ENCODE peak calls at places on chromosomes 13 and 19, in six cellular contexts. C is choroid plexus epithelial cell, Q is left lung, V is lung, L is A549, D is IMR-90. K is an unnamed sample.

GRCh38 chr13:42574435-42575311 is 721 bp downstream of the TNFSF11 start:
- DNase-seq in V (no peak), D (no peak), Q (peak; percentile 66), L (no peak), C (peak; percentile 30), K (no peak)

GRCh38 chr13:77919351-77920294 is 992 bp upstream of the EDNRB start:
- DNase-seq in C (peak; percentile 34), L (no peak), V (peak; percentile 39), D (peak; percentile 15), Q (peak; percentile 83), K (no peak)

GRCh38 chr13:43289458-43290255 is 266.3 kb downstream of the DNAJC15 start:
- DNase-seq in C (peak; percentile 16), L (no peak), Q (no peak), V (no peak), D (peak; percentile 27), K (peak; percentile 39)

GRCh38 chr19:10812902-10813404 is 23.1 kb downstream of the TMED1 start:
- DNase-seq in V (peak; percentile 51), Q (peak; percentile 86), D (peak; percentile 97), C (peak; percentile 96), L (peak; percentile 71), K (peak; percentile 98)

GRCh38 chr13:29858667-29859066 is 8.2 kb upstream of the UBL3 start:
- DNase-seq in C (no peak), Q (no peak), L (no peak), V (no peak), D (peak; percentile 59), K (no peak)

GRCh38 chr13:79589605-79590511 is 108.9 kb downstream of the NDFIP2 start:
- DNase-seq in C (no peak), V (no peak), D (no peak), L (no peak), Q (no peak), K (peak; percentile 36)

GRCh38 chr13:46571189-46571901 is 18.4 kb downstream of the LRCH1 start:
- DNase-seq in D (peak; percentile 76), V (no peak), L (peak; percentile 8), C (peak; percentile 59), Q (no peak), K (peak; percentile 72)

GRCh38 chr19:19468424-19469050 is 46.8 kb downstream of the TSSK6 start:
- DNase-seq in L (peak; percentile 34), V (no peak), C (no peak), Q (no peak), D (no peak), K (peak; percentile 26)

GRCh38 chr19:18062043-18062442 is 24.7 kb downstream of the IL12RB1 start:
- DNase-seq in Q (no peak), C (no peak), V (no peak), L (no peak), D (no peak), K (no peak)

GRCh38 chr13:112615391-112615790 is 27.4 kb upstream of the TUBGCP3 start:
- DNase-seq in Q (no peak), L (no peak), D (no peak), V (no peak), C (no peak), K (no peak)

GRCh38 chr13:75399168-75399878 is 82.6 kb downstream of the TBC1D4 start:
- DNase-seq in V (no peak), Q (no peak), D (no peak), C (peak; percentile 43), L (no peak), K (peak; percentile 20)

GRCh38 chr19:10718205-10719196 is 622 bp downstream of the DNM2 start:
- DNase-seq in D (peak; percentile 28), L (no peak), C (peak; percentile 51), Q (peak; percentile 91), V (peak; percentile 52), K (peak; percentile 75)

GRCh38 chr19:49119411-49120324 is at the start of gene PPFIA3:
- DNase-seq in V (no peak), D (peak; percentile 54), C (peak; percentile 69), L (peak; percentile 62), Q (peak; percentile 89), K (peak; percentile 61)

GRCh38 chr19:42124386-42124901 is 7.8 kb downstream of the POU2F2 start:
- DNase-seq in C (no peak), L (no peak), Q (no peak), D (no peak), V (no peak), K (no peak)

GRCh38 chr19:23868630-23869029 is 46.1 kb upstream of the ZNF726 start:
- DNase-seq in Q (no peak), V (no peak), L (no peak), C (no peak), D (no peak), K (no peak)

GRCh38 chr19:41447732-41448332 is 4.9 kb downstream of the ERICH4 start:
- DNase-seq in L (no peak), C (no peak), D (no peak), V (no peak), Q (no peak), K (no peak)

GRCh38 chr19:55487884-55488687 is at the start of gene SSC5D:
- DNase-seq in C (peak; percentile 41), D (peak; percentile 26), V (no peak), Q (peak; percentile 67), L (no peak), K (peak; percentile 76)

GRCh38 chr13:65112123-65113075 is 2117.7 kb downstream of the PCDH9 start:
- DNase-seq in Q (no peak), C (peak; percentile 57), V (no peak), D (peak; percentile 55), L (peak; percentile 0), K (peak; percentile 32)

GRCh38 chr13:21124853-21125252 is 51.5 kb downstream of the SKA3 start:
- DNase-seq in L (peak; percentile 35), Q (no peak), D (peak; percentile 63), V (no peak), C (peak; percentile 71), K (peak; percentile 44)

GRCh38 chr13:48500652-48501197 is 32.2 kb downstream of the RCBTB2 start:
- DNase-seq in Q (no peak), D (peak; percentile 96), C (peak; percentile 97), V (peak; percentile 47), L (peak; percentile 19), K (peak; percentile 84)

GRCh38 chr19:11203194-11204075 is 6.1 kb upstream of the KANK2 start:
- DNase-seq in D (peak; percentile 71), Q (peak; percentile 83), L (peak; percentile 64), V (peak; percentile 72), C (peak; percentile 69), K (peak; percentile 92)

GRCh38 chr13:26721251-26721939 is 39.2 kb downstream of the GPR12 start:
- DNase-seq in C (peak; percentile 25), D (no peak), V (no peak), L (peak; percentile 1), Q (no peak), K (no peak)

GRCh38 chr13:59745395-59745788 is 418.3 kb downstream of the DIAPH3 start:
- DNase-seq in C (peak; percentile 62), Q (no peak), D (peak; percentile 78), V (no peak), L (no peak), K (peak; percentile 13)

DNA sequence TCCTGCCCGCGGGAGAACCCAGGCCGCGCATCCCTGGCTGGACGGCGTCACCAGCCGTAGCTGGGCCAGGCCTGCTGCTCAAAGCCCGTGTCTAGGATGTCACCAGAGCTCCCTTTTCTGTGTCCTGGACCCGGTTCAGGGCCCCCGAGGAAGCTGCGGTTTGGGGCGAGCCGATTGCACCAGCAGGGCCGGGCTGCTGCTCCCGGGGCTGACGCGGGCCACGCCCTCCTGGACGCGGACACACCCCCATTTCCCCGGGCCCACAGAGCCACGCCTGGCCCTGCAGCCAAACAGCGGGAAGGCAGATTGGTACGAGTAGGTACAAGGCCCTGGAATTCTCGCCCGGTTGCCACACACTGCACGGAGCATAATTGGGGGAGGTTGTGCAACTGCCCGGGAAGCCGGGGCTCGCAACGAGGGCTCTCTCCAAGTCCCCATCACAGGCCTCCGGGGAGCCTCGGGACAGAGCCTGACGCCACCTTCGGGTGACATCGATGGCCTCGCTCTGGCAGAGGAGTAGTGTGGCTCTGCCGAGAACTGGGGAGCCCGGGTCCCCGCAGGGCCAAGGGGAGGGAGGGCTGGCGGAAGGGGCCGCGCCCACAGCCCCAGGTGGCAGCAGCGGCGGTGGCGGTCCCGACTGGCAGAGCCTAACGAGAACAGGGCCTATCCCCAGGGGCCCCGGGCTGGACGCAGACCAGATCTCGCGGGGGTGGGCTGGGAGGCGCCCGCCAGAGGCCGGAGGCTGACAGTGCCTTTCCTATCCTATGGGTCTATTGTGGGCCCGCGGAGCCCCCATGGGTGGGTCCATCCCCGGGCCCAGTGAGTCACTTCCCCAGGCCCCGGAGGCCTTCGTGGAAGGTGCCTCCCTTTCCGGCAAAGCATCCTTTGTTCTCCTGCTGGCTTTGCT is 23.5 kb downstream of the KCTD15 start:
- DNase-seq in C (peak; percentile 62), Q (peak; percentile 98), V (peak; percentile 87), L (peak; percentile 76), D (peak; percentile 12), K (peak; percentile 77)
- TF ChIP-seq CTCF in C (no peak), Q (no peak), V (no peak), L (peak; percentile 13), D (no peak), K (no peak)

DNA sequence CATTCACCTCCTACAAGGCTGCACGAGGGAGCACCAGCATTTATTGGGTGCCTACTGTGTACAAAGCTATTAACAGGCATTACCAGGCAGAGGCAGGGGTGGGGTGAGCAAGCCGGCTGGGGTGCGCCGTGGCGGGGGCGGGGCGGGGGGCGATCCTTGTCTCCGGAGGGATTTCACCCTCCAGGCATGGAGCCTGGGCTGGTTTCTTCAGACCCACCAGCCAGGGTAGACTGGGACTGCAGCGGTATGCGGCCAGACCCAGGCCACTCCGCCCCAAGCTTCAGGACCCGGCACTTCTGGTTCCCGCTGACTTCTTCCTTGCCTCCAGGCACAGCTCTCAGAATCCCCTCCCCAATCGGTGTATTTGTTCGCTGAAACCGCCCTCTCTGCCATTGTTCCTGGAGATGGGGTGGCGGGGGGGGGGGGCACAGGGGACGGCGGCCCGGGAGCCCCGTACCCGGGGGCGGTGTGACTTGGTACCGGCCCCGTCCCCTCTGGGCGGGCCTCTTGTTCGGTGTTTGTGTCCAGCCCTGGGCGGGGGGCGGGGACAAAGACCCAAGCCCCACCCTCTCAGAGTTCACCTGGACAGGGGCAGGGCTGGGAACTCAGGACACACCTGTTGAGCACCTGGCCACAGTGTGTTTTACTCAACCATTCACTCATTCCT is 14.4 kb downstream of the TJP3 start:
- DNase-seq in C (no peak), L (no peak), D (no peak), Q (no peak), V (peak; percentile 48), K (no peak)
- H3K4me3 ChIP-seq in C (no peak overlapping the region), L (no peak overlapping the region), D (no peak overlapping the region), Q (peak overlapping the region; percentile 19), V (no peak overlapping the region), K (no peak overlapping the region)

DNA sequence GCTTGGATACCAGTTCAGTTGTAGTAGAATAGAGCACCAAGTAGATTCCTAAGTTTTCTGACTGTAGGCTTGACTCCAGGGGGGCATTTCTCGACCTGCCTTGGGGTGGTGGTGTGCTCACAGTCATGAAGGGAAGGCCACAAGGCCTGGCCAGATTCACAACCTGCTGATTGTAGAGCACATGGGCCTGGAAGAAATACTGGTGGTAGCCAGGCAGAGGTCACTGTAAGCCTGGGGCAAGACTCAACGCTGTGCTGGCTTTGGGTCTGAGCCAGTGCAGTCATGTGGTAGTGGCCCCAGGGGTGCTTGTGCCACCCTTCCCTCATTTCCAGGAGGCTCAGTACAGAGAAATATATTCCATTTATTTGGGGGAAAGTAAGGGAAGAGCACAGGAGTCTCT is 832.3 kb upstream of the SLC10A2 start:
- DNase-seq in Q (no peak), V (no peak), C (no peak), D (no peak), L (no peak), K (no peak)
- TF ChIP-seq CTCF in Q (no peak), V (no peak), C (no peak), D (no peak), L (no peak), K (no peak)

DNA sequence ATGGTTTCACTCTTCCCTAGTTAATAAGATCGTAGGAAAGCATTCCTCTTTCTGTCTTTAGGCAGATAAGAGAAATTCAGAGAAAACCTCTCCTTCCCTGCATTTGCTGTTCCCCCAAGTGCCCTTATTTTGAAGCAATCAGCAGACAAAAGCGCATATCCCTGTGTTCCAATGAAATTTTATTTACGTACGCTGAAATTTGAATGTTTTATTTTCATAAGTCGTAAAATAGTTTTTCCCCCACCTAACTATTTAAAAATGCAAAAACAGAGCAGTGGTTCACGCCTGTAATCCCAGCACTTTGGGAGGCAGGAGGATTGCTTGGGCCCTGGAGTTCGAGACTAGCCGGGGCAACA is 17.2 kb upstream of the MRI1 start:
- DNase-seq in L (no peak), C (no peak), Q (no peak), D (no peak), V (no peak), K (no peak)
- H3K4me3 ChIP-seq in L (peak overlapping the region; percentile 31), C (peak overlapping the region; percentile 46), Q (peak overlapping the region; percentile 92), D (peak overlapping the region; percentile 31), V (no peak overlapping the region), K (peak overlapping the region; percentile 98)